ENCODE peak calls at places on chromosomes 4 and X, in six cellular contexts. X is prostate gland, I is brain microvascular endothelial cell, W is psoas muscle, Y is PC-3, E is NCI-H146. K is an unnamed sample.

GRCh38 chr4:159425749-159426376 is 323.0 kb downstream of the RAPGEF2 start:
- DNase-seq in W (no peak), E (no peak), Y (no peak), I (no peak), X (no peak), K (no peak)

GRCh38 chrX:153777261-153778090 is 3.4 kb upstream of the SRPK3 start:
- DNase-seq in E (no peak), X (no peak), Y (no peak), W (peak; percentile 40), I (no peak), K (no peak)

GRCh38 chrX:87697409-87697808 is 179.8 kb downstream of the KLHL4 start:
- DNase-seq in I (no peak), X (no peak), E (no peak), W (no peak), Y (peak; percentile 8), K (no peak)

GRCh38 chr4:163269156-163269555 is 63.2 kb downstream of the NPY1R start:
- DNase-seq in I (no peak), W (no peak), E (no peak), Y (no peak), X (no peak), K (no peak)

GRCh38 chr4:52833941-52834525 is 28.1 kb upstream of the RASL11B start:
- DNase-seq in I (no peak), X (no peak), W (no peak), E (no peak), Y (peak; percentile 34), K (peak; percentile 7)

GRCh38 chrX:108090474-108091265 is 672 bp downstream of the PSMD10 start:
- DNase-seq in Y (peak; percentile 5), X (no peak), W (no peak), E (no peak), I (peak; percentile 11), K (no peak)

GRCh38 chr4:76374744-76375143 is 46.2 kb downstream of the CCDC158 start:
- DNase-seq in Y (peak; percentile 39), X (no peak), W (no peak), E (peak; percentile 20), I (no peak), K (no peak)

GRCh38 chr4:1542516-1543320 is 136.5 kb upstream of the NKX1-1 start:
- DNase-seq in E (no peak), Y (peak; percentile 49), I (no peak), W (peak; percentile 42), X (no peak), K (no peak)

GRCh38 chrX:152817082-152817744 is 13.3 kb downstream of the CETN2 start:
- DNase-seq in Y (peak; percentile 65), W (no peak), E (peak; percentile 2), X (no peak), I (peak; percentile 47), K (peak; percentile 22)

GRCh38 chr4:128957459-128957858 is 135.9 kb downstream of the SCLT1 start:
- DNase-seq in E (no peak), Y (no peak), W (no peak), I (no peak), X (no peak), K (no peak)

GRCh38 chr4:143558286-143558685 is 44.8 kb downstream of the SMARCA5 start:
- DNase-seq in X (no peak), Y (no peak), E (no peak), I (no peak), W (no peak), K (no peak)

GRCh38 chrX:74372272-74372671 is 49.0 kb upstream of the SLC16A2 start:
- DNase-seq in X (no peak), Y (peak; percentile 55), E (no peak), W (no peak), I (no peak), K (no peak)

GRCh38 chr4:2459589-2460349 is 9.1 kb upstream of the RNF4 start:
- DNase-seq in X (no peak), W (no peak), Y (no peak), I (no peak), E (no peak), K (no peak)